ENCODE peak calls at places on chromosomes 4 and X, in four cellular contexts. One of them, this sample, is unnamed.

GRCh38 chr4:87031946-87032345 is 97.1 kb downstream of the AFF1 start:
- DNase-seq in NCI-H526 treated with DMSO at 0.1 percent for 48 hours: no peak
- DNase-seq in substantia nigra: no peak
- DNase-seq in NCI-H1105: no peak
- DNase-seq in this sample: no peak

GRCh38 chr4:20299515-20299914 is 47.8 kb downstream of the SLIT2 start:
- DNase-seq in NCI-H526 treated with DMSO at 0.1 percent for 48 hours: no peak
- DNase-seq in substantia nigra: no peak
- DNase-seq in NCI-H1105: no peak
- DNase-seq in this sample: no peak

GRCh38 chr4:82043809-82044137 is 330.0 kb downstream of the HNRNPD start:
- DNase-seq in NCI-H526 treated with DMSO at 0.1 percent for 48 hours: no peak
- DNase-seq in substantia nigra: no peak
- DNase-seq in NCI-H1105: no peak
- DNase-seq in this sample: no peak

GRCh38 chr4:186912606-186913005 is 188.9 kb upstream of the FAT1 start:
- DNase-seq in NCI-H526 treated with DMSO at 0.1 percent for 48 hours: no peak
- DNase-seq in substantia nigra: no peak
- DNase-seq in NCI-H1105: no peak
- DNase-seq in this sample: no peak

GRCh38 chr4:26862381-26862915 is 1.8 kb downstream of the STIM2 start:
- DNase-seq in NCI-H526 treated with DMSO at 0.1 percent for 48 hours: no peak
- DNase-seq in substantia nigra: no peak
- DNase-seq in NCI-H1105: no peak
- DNase-seq in this sample: no peak

GRCh38 chr4:141518222-141518621 is 118.2 kb upstream of the IL15 start:
- DNase-seq in NCI-H526 treated with DMSO at 0.1 percent for 48 hours: no peak
- DNase-seq in substantia nigra: no peak
- DNase-seq in NCI-H1105: no peak
- DNase-seq in this sample: no peak

GRCh38 chr4:15945516-15945915 is 7.0 kb upstream of the FGFBP1 start:
- DNase-seq in NCI-H526 treated with DMSO at 0.1 percent for 48 hours: no peak
- DNase-seq in substantia nigra: no peak
- DNase-seq in NCI-H1105: no peak
- DNase-seq in this sample: no peak

GRCh38 chr4:57581200-57581599 is 471.0 kb upstream of the IGFBP7 start:
- DNase-seq in NCI-H526 treated with DMSO at 0.1 percent for 48 hours: no peak
- DNase-seq in substantia nigra: no peak
- DNase-seq in NCI-H1105: no peak
- DNase-seq in this sample: no peak

GRCh38 chrX:8730812-8731578 is 942 bp downstream of the ANOS1 start:
- DNase-seq in NCI-H526 treated with DMSO at 0.1 percent for 48 hours: no peak
- DNase-seq in substantia nigra: no peak
- DNase-seq in NCI-H1105: no peak
- DNase-seq in this sample: no peak

GRCh38 chr4:5638976-5639375 is 69.4 kb downstream of the EVC2 start:
- DNase-seq in NCI-H526 treated with DMSO at 0.1 percent for 48 hours: no peak
- DNase-seq in substantia nigra: no peak
- DNase-seq in NCI-H1105: no peak
- DNase-seq in this sample: no peak

GRCh38 chr4:82084747-82085146 is 289.0 kb downstream of the HNRNPD start:
- DNase-seq in NCI-H526 treated with DMSO at 0.1 percent for 48 hours: no peak
- DNase-seq in substantia nigra: no peak
- DNase-seq in NCI-H1105: no peak
- DNase-seq in this sample: no peak

GRCh38 chr4:47830263-47831025 is 7.4 kb downstream of the CORIN start:
- DNase-seq in NCI-H526 treated with DMSO at 0.1 percent for 48 hours: no peak
- DNase-seq in substantia nigra: no peak
- DNase-seq in NCI-H1105: no peak
- DNase-seq in this sample: no peak

GRCh38 chrX:49089553-49089952 is 9.9 kb upstream of the WDR45 start:
- DNase-seq in NCI-H526 treated with DMSO at 0.1 percent for 48 hours: no peak
- DNase-seq in substantia nigra: no peak
- DNase-seq in NCI-H1105: no peak
- DNase-seq in this sample: no peak

GRCh38 chrX:19647159-19647558 is 131.9 kb upstream of the MAP3K15 start:
- DNase-seq in NCI-H526 treated with DMSO at 0.1 percent for 48 hours: no peak
- DNase-seq in substantia nigra: no peak
- DNase-seq in NCI-H1105: no peak
- DNase-seq in this sample: no peak

GRCh38 chrX:107537815-107538214 is 88.4 kb downstream of the FRMPD3 start:
- DNase-seq in NCI-H526 treated with DMSO at 0.1 percent for 48 hours: peak
- DNase-seq in substantia nigra: no peak
- DNase-seq in NCI-H1105: no peak
- DNase-seq in this sample: no peak

This sample was measured in NCI-H510A.